ENCODE peak calls at places on chromosomes 5 and 9, in four cellular contexts. L is naive thymus-derived CD4-positive, alpha-beta T cell; A is PC-3; N is heart right ventricle. D is an unnamed sample. For H3K4me1 and H3K36me3, the result is how much of the 10 kb centered on the place peaks cover.

GRCh38 chr9:34430843-34431437 is 27.4 kb downstream of the FAM219A start:
- DNase-seq in L (no peak), A (peak), N (peak), D (no peak)

GRCh38 chr5:14186132-14186830 is 43.1 kb downstream of the TRIO start:
- DNase-seq in L (no peak), A (peak), N (no peak), D (no peak)

GRCh38 chr5:6755519-6755918 is 42.3 kb downstream of the TENT4A start:
- DNase-seq in L (no peak), A (no peak), N (no peak), D (no peak)

GRCh38 chr5:138466900-138467710 is 1.8 kb downstream of the EGR1 start:
- DNase-seq in L (no peak), A (no peak), N (no peak), D (no peak)

GRCh38 chr5:147782053-147783028 is at the start of gene JAKMIP2:
- DNase-seq in L (peak), A (peak), N (peak), D (peak)

GRCh38 chr5:106894964-106895363 is 775.8 kb downstream of the EFNA5 start:
- DNase-seq in L (no peak), A (no peak), N (no peak), D (no peak)

GRCh38 chr9:133892193-133892920 is 99.8 kb downstream of the VAV2 start:
- DNase-seq in L (no peak), A (no peak), N (no peak), D (no peak)

GRCh38 chr9:100473271-100474081 is 527 bp downstream of the TMEFF1 start:
- DNase-seq in L (peak), A (peak), N (no peak), D (peak)

GRCh38 chr5:123098767-123099513 is 9.9 kb downstream of the PRDM6 start:
- DNase-seq in L (no peak), A (no peak), N (no peak), D (no peak)

GRCh38 chr9:122374885-122375420 is 4.1 kb downstream of the PTGS1 start:
- DNase-seq in L (no peak), A (no peak), N (peak), D (no peak)

GRCh38 chr5:163347671-163348070 is 89.7 kb upstream of the CCNG1 start:
- DNase-seq in L (peak), A (peak), N (peak), D (peak)

GRCh38 chr5:110957934-110958333 is 113.6 kb upstream of the TSLP start:
- DNase-seq in L (no peak), A (peak), N (no peak), D (no peak)

GRCh38 chr9:77743381-77743780 is 95.3 kb upstream of the GNA14 start:
- DNase-seq in L (no peak), A (no peak), N (no peak), D (no peak)

GRCh38 chr9:71693607-71694006 is 74.7 kb downstream of the CEMIP2 start:
- DNase-seq in L (no peak), A (no peak), N (no peak), D (no peak)

GRCh38 chr5:104751969-104752368 is 1189.4 kb upstream of the NUDT12 start:
- DNase-seq in L (no peak), A (no peak), N (no peak), D (no peak)

GRCh38 chr9:93895535-93895934 is 59.6 kb downstream of the BARX1 start:
- DNase-seq in L (no peak), A (no peak), N (no peak), D (no peak)

GRCh38 chr5:157865844-157866243 is 6.9 kb upstream of the CLINT1 start:
- DNase-seq in L (no peak), A (peak), N (no peak), D (no peak)

GRCh38 chr9:33517373-33517772 is 6.7 kb upstream of the ANKRD18B start:
- DNase-seq in L (peak), A (peak), N (no peak), D (no peak)

GRCh38 chr9:82563094-82563493 is 499.8 kb downstream of the RASEF start:
- DNase-seq in L (no peak), A (no peak), N (no peak), D (no peak)

GRCh38 chr9:69499401-69499800 is 172.8 kb downstream of the APBA1 start:
- DNase-seq in L (no peak), A (no peak), N (no peak), D (no peak)

GRCh38 chr5:56310711-56311204 is 77.6 kb upstream of the ANKRD55 start:
- DNase-seq in L (no peak), A (no peak), N (no peak), D (no peak)

GRCh38 chr9:32698706-32699277 is 63.3 kb upstream of the TAF1L start:
- DNase-seq in L (no peak), A (peak), N (no peak), D (no peak)

GRCh38 chr5:163790497-163790896 is 285.1 kb downstream of the MAT2B start:
- DNase-seq in L (no peak), A (peak), N (no peak), D (no peak)

GRCh38 chr5:171437286-171437821 is 17.9 kb downstream of the FGF18 start:
- DNase-seq in L (no peak), A (no peak), N (no peak), D (no peak)

GRCh38 chr9:100455470-100455869 is 17.5 kb upstream of the TMEFF1 start:
- DNase-seq in L (no peak), A (no peak), N (no peak), D (no peak)

GRCh38 chr5:61333351-61334223 is 1.5 kb downstream of the ZSWIM6 start:
- DNase-seq in L (peak), A (peak), N (peak), D (no peak)

GRCh38 chr5:112396430-112396829 is 22.6 kb downstream of the EPB41L4A start:
- DNase-seq in L (no peak), A (no peak), N (no peak), D (no peak)

GRCh38 chr5:16791036-16791705 is 144.9 kb downstream of the MYO10 start:
- DNase-seq in L (peak), A (peak), N (peak), D (no peak)

GRCh38 chr5:75130818-75131349 is 78.5 kb upstream of the GCNT4 start:
- DNase-seq in L (no peak), A (no peak), N (no peak), D (no peak)

GRCh38 chr5:40017151-40017550 is 592.4 kb upstream of the DAB2 start:
- DNase-seq in L (no peak), A (no peak), N (no peak), D (no peak)

GRCh38 chr9:130445268-130445983 is 665 bp downstream of the ASS1 start:
- DNase-seq in L (no peak), A (peak), N (peak), D (no peak)
- H3K4me1 ChIP-seq in L (under half), A (under half), N (half or more), D (under half)

GRCh38 chr5:88829053-88829452 is 53.9 kb downstream of the MEF2C start:
- DNase-seq in L (no peak), A (peak), N (no peak), D (no peak)
- H3K36me3 ChIP-seq in L (under half), A (under half), N (under half), D (under half)

GRCh38 chr5:149268928-149269557 is 2.6 kb upstream of the AFAP1L1 start:
- DNase-seq in L (peak), A (peak), N (no peak), D (no peak)

GRCh38 chr5:149271195-149271716 is 403 bp upstream of the AFAP1L1 start:
- DNase-seq in L (peak), A (no peak), N (no peak), D (no peak)

GRCh38 chr5:149264432-149265069 is 7.1 kb upstream of the AFAP1L1 start:
- DNase-seq in L (peak), A (peak), N (no peak), D (peak)

GRCh38 chr5:149265559-149265958 is 6.1 kb upstream of the AFAP1L1 start:
- DNase-seq in L (no peak), A (peak), N (peak), D (no peak)

DNA sequence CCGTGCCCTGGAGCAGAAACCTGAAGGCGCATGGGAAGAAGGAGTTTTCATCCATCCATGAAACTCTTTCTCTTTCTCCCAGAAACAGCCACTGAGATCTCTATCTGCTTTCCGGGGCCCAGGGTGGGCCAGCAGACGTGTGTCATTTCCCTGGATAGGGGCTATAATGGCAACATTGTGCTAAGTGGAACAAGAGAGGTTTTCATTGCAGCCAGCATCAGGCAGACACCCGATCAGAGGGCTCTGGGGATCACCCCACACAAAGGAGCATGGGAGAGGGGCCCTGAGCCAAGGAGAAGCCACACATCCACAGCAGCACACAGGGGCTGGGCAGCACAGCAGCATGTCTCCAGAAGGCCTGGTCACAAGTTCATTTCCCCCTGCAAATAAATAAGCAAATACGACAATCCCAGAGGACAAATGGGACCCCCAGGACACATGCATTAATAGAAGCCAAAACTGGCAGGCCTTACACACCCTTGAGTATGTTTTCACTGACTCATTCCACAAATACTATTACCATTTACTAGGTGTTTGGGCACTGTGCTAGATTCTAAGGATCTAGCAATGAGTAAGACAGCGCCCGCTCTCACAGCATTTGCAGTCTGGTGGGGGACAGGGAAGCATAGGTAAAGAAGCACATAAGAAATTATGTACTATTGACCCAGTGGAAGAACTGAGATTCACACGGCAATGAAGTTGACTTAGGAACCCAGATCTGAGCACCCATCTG is 4.3 kb upstream of the AFAP1L1 start:
- DNase-seq in L (no peak), A (peak), N (no peak), D (no peak)
- H3K27ac ChIP-seq in L (no peak), A (peak), N (peak), D (no peak)

GRCh38 chr5:172802585-172803176 is 31.4 kb upstream of the ERGIC1 start:
- DNase-seq in L (no peak), A (peak), N (no peak), D (no peak)
- H3K4me1 ChIP-seq in L (under half), A (half or more), N (under half), D (under half)

DNA sequence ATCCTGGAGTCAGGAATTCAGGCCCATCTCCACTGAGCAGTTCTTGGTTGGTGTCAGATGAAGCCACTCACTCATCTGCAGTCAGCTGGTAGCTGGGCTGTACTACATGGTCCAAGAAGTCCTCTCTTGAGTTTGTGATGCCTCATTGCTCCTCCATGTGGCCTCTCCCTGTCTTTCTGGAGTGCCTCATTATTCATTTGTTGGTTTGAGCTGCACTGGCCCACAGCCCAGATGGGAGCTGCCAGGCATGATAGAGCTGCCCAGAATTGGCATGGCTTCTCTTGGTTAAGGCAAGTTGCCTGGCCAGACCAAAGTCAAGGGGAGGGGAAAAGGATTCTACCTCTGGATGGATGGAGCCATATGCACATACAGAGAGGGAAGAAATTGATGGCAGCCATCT is 8.0 kb downstream of the PTCD2 start:
- DNase-seq in L (no peak), A (peak), N (peak), D (no peak)
- H3K36me3 ChIP-seq in L (under half), A (under half), N (half or more), D (under half)

GRCh38 chr9:14315754-14316573 is 2.0 kb upstream of the NFIB start:
- DNase-seq in L (no peak), A (peak), N (no peak), D (no peak)

GRCh38 chr9:14314424-14314928 is 535 bp upstream of the NFIB start:
- DNase-seq in L (no peak), A (peak), N (peak), D (no peak)

GRCh38 chr9:14314929-14315753 is 1.2 kb upstream of the NFIB start:
- DNase-seq in L (peak), A (peak), N (peak), D (no peak)

GRCh38 chr9:14317667-14318255 is 3.8 kb upstream of the NFIB start:
- DNase-seq in L (no peak), A (no peak), N (no peak), D (no peak)

GRCh38 chr9:14316574-14317304 is 2.8 kb upstream of the NFIB start:
- DNase-seq in L (no peak), A (no peak), N (no peak), D (no peak)
- H3K27ac ChIP-seq in L (no peak), A (no peak), N (peak), D (no peak)

GRCh38 chr9:2022560-2022959 is 7.4 kb downstream of the SMARCA2 start:
- DNase-seq in L (peak), A (no peak), N (no peak), D (no peak)
- H3K4me1 ChIP-seq in L (half or more), A (under half), N (half or more), D (half or more)